ENCODE peak calls at places on chromosomes 3 and 15, in ten cellular contexts. B is Kasumi-1; T is ELR; X is NCI-H1092 treated with DMSO at 0.1 percent for 48 hours; M is activated CD4-positive, alpha-beta memory T cell treated with anti-CD3 and anti-CD28 coated beads, Interleukin-2, amount 10 ng/mL, durations not matched to agents 7 days and 5 days; O is T-helper 17 cell; L is activated T-helper 1 cell treated with anti-CD3 and anti-CD28 coated beads, Interleukin-12 subunit alpha, Interleukin-12 subunit beta, Interleukin-2, Interleukin-4 antibody, amounts not matched to agents 30 ng/mL and 10 ng/mL and 1 ng/mL, durations not matched to agents 14 hours and 24 hours and 36 hours; J is AG20443; P is activated gamma-delta T cell treated with Interleukin-2 at 50 U/mL for 16 hours; N is psoas muscle. I is an unnamed sample.

GRCh38 chr3:45180051-45180450 is 33.9 kb upstream of the CDCP1 start:
- DNase-seq in P (no peak), J (peak; percentile 29), N (no peak), X (no peak), O (no peak), L (no peak), T (peak; percentile 84), B (no peak), M (no peak), I (no peak)

GRCh38 chr15:50546566-50546965 is at the start of gene USP50:
- DNase-seq in O (no peak), X (no peak), M (no peak), L (no peak), B (no peak), N (no peak), J (no peak), P (no peak), T (no peak), I (no peak)

GRCh38 chr3:9946112-9947024 is 5.8 kb downstream of the PRRT3 start:
- DNase-seq in J (peak; percentile 98), N (peak; percentile 90), P (peak; percentile 80), X (peak; percentile 78), O (peak; percentile 73), M (peak; percentile 85), T (peak; percentile 91), L (peak; percentile 86), B (peak; percentile 85), I (peak; percentile 87)

GRCh38 chr15:74784426-74784825 is 2.5 kb downstream of the CSK start:
- DNase-seq in J (no peak), B (no peak), M (no peak), T (no peak), O (no peak), N (no peak), P (no peak), L (no peak), X (no peak), I (no peak)

GRCh38 chr3:71062920-71063767 is 520.4 kb downstream of the FOXP1 start:
- DNase-seq in P (no peak), X (no peak), J (no peak), L (no peak), M (no peak), T (peak; percentile 79), N (no peak), O (no peak), B (no peak), I (no peak)

GRCh38 chr3:73037369-73037699 is 24.1 kb upstream of the EBLN2 start:
- DNase-seq in M (no peak), O (no peak), X (no peak), P (no peak), N (no peak), L (no peak), J (peak; percentile 29), T (peak; percentile 64), B (no peak), I (no peak)

GRCh38 chr3:126060613-126061145 is 23.2 kb downstream of the SLC41A3 start:
- DNase-seq in O (no peak), T (no peak), M (no peak), N (no peak), J (no peak), L (no peak), B (no peak), X (no peak), P (no peak), I (no peak)

GRCh38 chr3:103002447-103002846 is 567.6 kb downstream of the ZPLD1 start:
- DNase-seq in L (no peak), J (no peak), B (no peak), T (peak; percentile 14), M (no peak), N (no peak), O (no peak), X (no peak), P (no peak), I (no peak)

GRCh38 chr3:141933421-141934300 is 57.2 kb downstream of the ATP1B3 start:
- DNase-seq in B (no peak), N (no peak), M (no peak), J (no peak), L (no peak), O (no peak), X (no peak), T (no peak), P (no peak), I (no peak)

GRCh38 chr15:29418931-29419330 is 149.3 kb upstream of the NSMCE3 start:
- DNase-seq in L (no peak), J (no peak), X (no peak), O (no peak), B (no peak), T (no peak), M (no peak), P (no peak), N (no peak), I (no peak)

GRCh38 chr3:183884097-183884436 is 613 bp downstream of the PARL start:
- DNase-seq in B (no peak), P (no peak), J (no peak), L (no peak), T (no peak), M (no peak), X (no peak), O (no peak), N (no peak), I (no peak)

GRCh38 chr3:126083138-126083445 is 832 bp downstream of the SLC41A3 start:
- DNase-seq in O (no peak), B (no peak), M (no peak), L (no peak), X (no peak), J (peak; percentile 7), P (no peak), T (peak; percentile 10), N (no peak), I (no peak)

GRCh38 chr3:72679540-72680198 is 168.6 kb downstream of the SHQ1 start:
- DNase-seq in B (no peak), P (no peak), O (no peak), X (peak; percentile 32), J (peak; percentile 71), M (no peak), T (no peak), N (no peak), L (no peak), I (no peak)

GRCh38 chr3:133294253-133294652 is 105.6 kb upstream of the BFSP2 start:
- DNase-seq in X (no peak), O (no peak), N (no peak), L (no peak), T (peak; percentile 65), M (no peak), B (no peak), P (no peak), J (no peak), I (no peak)

GRCh38 chr15:70947369-70948335 is 55.0 kb downstream of the LRRC49 start:
- DNase-seq in N (no peak), X (no peak), M (no peak), L (no peak), P (no peak), B (no peak), J (no peak), O (no peak), T (no peak), I (no peak)

GRCh38 chr15:56325186-56325585 is 40.0 kb upstream of the TEX9 start:
- DNase-seq in T (peak; percentile 65), J (peak; percentile 46), O (no peak), B (no peak), P (no peak), M (no peak), L (no peak), X (no peak), N (no peak), I (no peak)

GRCh38 chr3:9810846-9811245 is 784 bp downstream of the TTLL3 start:
- DNase-seq in T (no peak), B (no peak), N (no peak), L (no peak), O (no peak), X (no peak), J (peak; percentile 40), M (no peak), P (no peak), I (no peak)

GRCh38 chr3:54211097-54211496 is 88.7 kb downstream of the CACNA2D3 start:
- DNase-seq in T (no peak), J (no peak), B (no peak), L (no peak), P (no peak), N (no peak), O (no peak), M (no peak), X (peak; percentile 83), I (no peak)